ENCODE peak calls at places on chromosomes 12 and 14, in eight cellular contexts. Z, C, Q, O, U, H, G and R are unnamed samples. For H3K9me3, the result is how much of the 10 kb centered on the place peaks cover.

GRCh38 chr14:35331605-35332516 is 39.7 kb downstream of the PSMA6 start:
- DNase-seq in H (peak), U (no peak), O (no peak), Z (peak), C (no peak), G (no peak), Q (peak), R (no peak)

GRCh38 chr12:65892905-65893304 is 68.6 kb downstream of the HMGA2 start:
- DNase-seq in O (no peak), Q (peak), Z (no peak), U (no peak), G (no peak), H (no peak), C (no peak), R (no peak)

GRCh38 chr12:113325938-113326337 is 9.0 kb downstream of the SLC8B1 start:
- DNase-seq in C (no peak), O (peak), G (no peak), Q (peak), H (peak), Z (no peak), U (no peak), R (no peak)

GRCh38 chr12:51760231-51760630 is 88.3 kb downstream of the FIGNL2 start:
- DNase-seq in C (no peak), Q (no peak), Z (no peak), U (no peak), O (no peak), G (no peak), H (no peak), R (no peak)

GRCh38 chr14:80215756-80216581 is 4.7 kb upstream of the DIO2 start:
- DNase-seq in G (no peak), Z (no peak), O (no peak), U (peak), C (peak), Q (peak), H (peak), R (no peak)

GRCh38 chr14:79395061-79395460 is 816.2 kb downstream of the DIO2 start:
- DNase-seq in C (no peak), H (no peak), Q (peak), Z (no peak), U (no peak), G (no peak), O (peak), R (no peak)

GRCh38 chr12:45232771-45233372 is 17.0 kb downstream of the ANO6 start:
- DNase-seq in O (no peak), U (no peak), G (no peak), Z (peak), C (no peak), H (no peak), Q (peak), R (no peak)

GRCh38 chr14:51473808-51474207 is 177.9 kb upstream of the FRMD6 start:
- DNase-seq in G (no peak), Z (no peak), Q (peak), O (no peak), U (no peak), H (no peak), C (no peak), R (no peak)

GRCh38 chr12:121974026-121974985 is 47.4 kb upstream of the BCL7A start:
- DNase-seq in H (no peak), Z (no peak), C (no peak), O (no peak), G (no peak), Q (no peak), U (no peak), R (no peak)

GRCh38 chr12:19830461-19830860 is 391.2 kb downstream of the AEBP2 start:
- DNase-seq in O (no peak), G (no peak), Z (no peak), U (no peak), H (no peak), Q (no peak), C (no peak), R (no peak)

GRCh38 chr14:52563120-52563519 is 10.5 kb downstream of the GPR137C start:
- DNase-seq in U (no peak), Q (peak), O (peak), Z (no peak), C (no peak), G (no peak), H (no peak), R (no peak)

GRCh38 chr14:103561381-103562134 is 899 bp downstream of the BAG5 start:
- DNase-seq in U (no peak), Z (no peak), G (peak), H (no peak), O (no peak), C (peak), Q (peak), R (no peak)

GRCh38 chr12:91774471-91774921 is 371.1 kb downstream of the BTG1 start:
- DNase-seq in U (no peak), H (no peak), G (no peak), O (peak), Z (no peak), C (no peak), Q (peak), R (no peak)

GRCh38 chr12:10982244-10982643 is 4.5 kb downstream of the TAS2R50 start:
- DNase-seq in C (no peak), O (no peak), G (peak), U (no peak), Z (no peak), H (no peak), Q (no peak), R (no peak)

GRCh38 chr12:132926417-132926833 is 29.7 kb downstream of the ZNF605 start:
- DNase-seq in Q (no peak), H (no peak), O (no peak), C (no peak), G (no peak), Z (no peak), U (no peak), R (no peak)

GRCh38 chr12:132925597-132926416 is 30.3 kb downstream of the ZNF605 start:
- DNase-seq in O (no peak), Z (no peak), Q (no peak), C (no peak), U (no peak), G (no peak), H (no peak), R (no peak)

GRCh38 chr12:132922676-132923075 is 33.4 kb downstream of the ZNF605 start:
- DNase-seq in Z (no peak), C (no peak), O (no peak), Q (no peak), H (no peak), U (no peak), G (no peak), R (no peak)

GRCh38 chr12:132923356-132923909 is 32.7 kb downstream of the ZNF605 start:
- DNase-seq in U (no peak), G (no peak), O (no peak), H (no peak), C (no peak), Q (no peak), Z (no peak), R (no peak)

GRCh38 chr12:132924356-132924755 is 31.8 kb downstream of the ZNF605 start:
- DNase-seq in G (no peak), U (no peak), H (no peak), O (no peak), C (no peak), Q (no peak), Z (no peak), R (no peak)
- H3K9me3 ChIP-seq in G (under half), U (under half), H (half or more), O (half or more), C (half or more), Q (half or more), Z (under half), R (half or more)

GRCh38 chr12:16100206-16100605 is 177.3 kb downstream of the SLC15A5 start:
- DNase-seq in U (no peak), O (no peak), C (no peak), G (no peak), Q (no peak), Z (no peak), H (no peak), R (no peak)

GRCh38 chr12:16103851-16104250 is 173.6 kb downstream of the SLC15A5 start:
- DNase-seq in G (no peak), Z (no peak), Q (no peak), U (no peak), C (no peak), O (no peak), H (no peak), R (no peak)
- H3K9me3 ChIP-seq in G (under half), Z (under half), Q (under half), U (under half), C (under half), O (under half), H (under half), R (under half)

GRCh38 chr14:104786091-104786586 is 9.4 kb downstream of the AKT1 start:
- DNase-seq in Z (no peak), Q (no peak), O (no peak), U (no peak), C (no peak), G (peak), H (no peak), R (no peak)

GRCh38 chr14:104784846-104785707 is 10.5 kb downstream of the AKT1 start:
- DNase-seq in G (peak), U (no peak), O (no peak), Z (no peak), Q (no peak), C (no peak), H (no peak), R (no peak)

GRCh38 chr14:104786726-104787675 is 8.5 kb downstream of the AKT1 start:
- DNase-seq in U (no peak), Z (no peak), H (no peak), C (no peak), Q (no peak), O (no peak), G (peak), R (no peak)

GRCh38 chr14:104784218-104784568 is 11.4 kb downstream of the AKT1 start:
- DNase-seq in G (peak), O (no peak), U (no peak), C (no peak), Z (no peak), Q (no peak), H (no peak), R (no peak)

DNA sequence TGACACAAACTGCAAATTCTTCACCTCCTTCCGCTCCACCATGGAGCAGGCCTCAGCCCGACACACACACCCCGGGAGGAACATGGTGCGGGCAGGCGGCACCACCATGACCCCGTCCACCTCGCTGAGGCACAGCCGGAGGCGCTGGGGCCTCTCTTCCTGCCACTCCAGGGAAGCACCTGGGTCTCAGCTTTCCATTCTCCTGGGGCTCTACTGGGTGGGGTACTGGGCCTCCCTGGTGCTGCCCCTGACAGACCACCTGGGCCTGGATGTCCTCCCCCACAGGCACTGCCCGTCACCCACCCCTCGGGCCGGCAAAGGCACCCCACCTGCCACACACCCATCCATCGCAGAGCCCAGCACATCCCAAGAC is 9.9 kb downstream of the AKT1 start:
- DNase-seq in C (no peak), G (no peak), U (no peak), Q (no peak), H (no peak), Z (no peak), O (no peak), R (no peak)
- H3K9me3 ChIP-seq in C (under half), G (under half), U (under half), Q (under half), H (under half), Z (under half), O (under half), R (under half)

GRCh38 chr14:74543771-74544170 is 50.2 kb downstream of the ISCA2 start:
- DNase-seq in O (no peak), H (no peak), Q (no peak), C (no peak), U (no peak), G (no peak), Z (no peak), R (no peak)

GRCh38 chr14:74545386-74545785 is 51.8 kb downstream of the ISCA2 start:
- DNase-seq in O (no peak), C (no peak), Z (no peak), G (no peak), U (no peak), Q (no peak), H (no peak), R (no peak)

GRCh38 chr14:74539503-74539902 is 45.9 kb downstream of the ISCA2 start:
- DNase-seq in U (no peak), H (no peak), G (no peak), O (no peak), Q (no peak), Z (no peak), C (no peak), R (no peak)

GRCh38 chr14:74541225-74541624 is 47.7 kb downstream of the ISCA2 start:
- DNase-seq in O (no peak), G (no peak), Z (no peak), H (no peak), C (no peak), U (no peak), Q (no peak), R (no peak)

GRCh38 chr14:74542056-74542685 is 48.6 kb downstream of the ISCA2 start:
- DNase-seq in Z (no peak), O (no peak), U (no peak), Q (no peak), G (no peak), C (no peak), H (no peak), R (no peak)
- H3K9me3 ChIP-seq in Z (under half), O (under half), U (under half), Q (under half), G (under half), C (under half), H (under half), R (under half)

GRCh38 chr14:105945891-105946290 is 419.5 kb downstream of the TMEM121 start:
- DNase-seq in Z (no peak), Q (no peak), O (no peak), U (no peak), H (no peak), C (no peak), G (no peak), R (no peak)
- H3K9me3 ChIP-seq in Z (under half), Q (under half), O (under half), U (under half), H (under half), C (under half), G (under half), R (under half)

DNA sequence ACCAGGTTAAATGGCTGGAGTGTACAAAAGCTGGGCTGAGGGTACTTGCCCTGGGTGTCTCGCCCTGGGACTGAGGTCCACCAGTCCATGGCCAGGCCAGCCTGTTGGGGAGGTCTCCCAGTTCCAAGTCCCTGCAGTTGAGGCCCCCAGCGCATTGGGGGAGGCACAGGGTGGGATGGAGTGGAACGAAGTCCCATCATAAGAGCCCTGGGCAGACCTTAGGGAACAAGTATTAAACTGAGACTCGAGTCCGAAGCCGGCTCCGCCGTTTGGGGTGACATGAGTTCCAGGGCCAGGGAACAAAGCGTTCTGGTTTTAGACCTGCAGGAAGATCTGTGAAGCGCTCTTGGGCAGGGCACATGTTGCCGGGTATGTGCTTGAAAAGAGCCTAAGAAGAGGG is 84.7 kb downstream of the ALG10 start:
- DNase-seq in C (no peak), Q (no peak), U (no peak), O (no peak), H (no peak), Z (no peak), G (no peak), R (no peak)
- H3K9me3 ChIP-seq in C (under half), Q (under half), U (under half), O (half or more), H (under half), Z (under half), G (under half), R (under half)

GRCh38 chr12:34343766-34344165 is 321.5 kb downstream of the ALG10 start:
- DNase-seq in O (no peak), Z (no peak), H (no peak), Q (no peak), G (no peak), U (no peak), C (no peak), R (no peak)
- H3K9me3 ChIP-seq in O (half or more), Z (under half), H (half or more), Q (under half), G (under half), U (under half), C (under half), R (under half)